ENCODE peak calls at places on chromosome 2, in nine cellular contexts. E is COR-L47; Y is activated naive CD8-positive, alpha-beta T cell treated with anti-CD3 and anti-CD28 coated beads for 36 hours; X is lower leg skin; K is EH; I is stimulated activated CD4-positive, alpha-beta T cell treated with anti-CD3 and anti-CD28 coated beads, Interleukin-2, amount 100 ng/mL, for 4 hours; R is T1000; V is RPMI8226; T is AG10803. B is an unnamed sample.

GRCh38 chr2:85131116-85131515 is 2.1 kb upstream of the TCF7L1 start:
- DNase-seq in K (peak), E (no peak), T (peak), X (no peak), I (no peak), V (peak), R (no peak), Y (peak), B (no peak)

GRCh38 chr2:239152239-239152915 is 248.4 kb downstream of the HDAC4 start:
- DNase-seq in T (no peak), I (no peak), K (no peak), X (peak), Y (no peak), E (no peak), R (no peak), V (no peak), B (no peak)

GRCh38 chr2:216292886-216293291 is 79.4 kb downstream of the MARCHF4 start:
- DNase-seq in E (peak), I (no peak), V (no peak), R (no peak), X (no peak), T (peak), K (no peak), Y (no peak), B (no peak)

GRCh38 chr2:187768995-187769394 is 214.8 kb upstream of the TFPI start:
- DNase-seq in K (no peak), V (no peak), E (no peak), I (no peak), T (no peak), R (no peak), X (no peak), Y (no peak), B (no peak)

GRCh38 chr2:135791418-135792190 is 45.4 kb downstream of the LCT start:
- DNase-seq in I (no peak), K (peak), V (no peak), E (no peak), R (no peak), Y (no peak), X (no peak), T (peak), B (peak)

GRCh38 chr2:85704038-85704437 is 9.9 kb downstream of the GNLY start:
- DNase-seq in E (no peak), Y (no peak), V (no peak), R (no peak), X (no peak), K (no peak), T (no peak), I (no peak), B (no peak)

GRCh38 chr2:85788603-85789002 is 34.8 kb downstream of the ATOH8 start:
- DNase-seq in R (no peak), X (no peak), V (no peak), K (no peak), I (no peak), Y (no peak), T (no peak), E (no peak), B (no peak)

GRCh38 chr2:233060500-233061006 is 411 bp downstream of the INPP5D start:
- DNase-seq in I (no peak), K (no peak), V (no peak), R (no peak), X (no peak), T (no peak), Y (no peak), E (no peak), B (no peak)

GRCh38 chr2:129912871-129913694 is 66.4 kb upstream of the RAB6C start:
- DNase-seq in I (no peak), E (no peak), R (no peak), T (no peak), V (no peak), X (peak), K (no peak), Y (no peak), B (no peak)

GRCh38 chr2:222305510-222306392 is 7.0 kb upstream of the PAX3 start:
- DNase-seq in I (no peak), X (peak), E (peak), R (no peak), K (peak), T (no peak), Y (no peak), V (no peak), B (peak)

GRCh38 chr2:26483957-26484565 is 6.1 kb upstream of the OTOF start:
- DNase-seq in R (no peak), I (no peak), Y (no peak), T (no peak), X (no peak), K (no peak), V (no peak), E (no peak), B (peak)

GRCh38 chr2:203510256-203510940 is 24.7 kb downstream of the RAPH1 start:
- DNase-seq in E (no peak), V (no peak), X (no peak), R (no peak), K (no peak), T (no peak), I (no peak), Y (no peak), B (no peak)

GRCh38 chr2:207674266-207674774 is 37.1 kb upstream of the CCNYL1 start:
- DNase-seq in I (no peak), T (no peak), Y (no peak), E (no peak), K (no peak), X (no peak), R (no peak), V (no peak), B (no peak)

GRCh38 chr2:127604986-127605385 is 41.0 kb upstream of the GPR17 start:
- DNase-seq in Y (no peak), R (no peak), T (no peak), K (no peak), V (no peak), E (no peak), I (no peak), X (no peak), B (no peak)

GRCh38 chr2:196758474-196759377 is 40.8 kb downstream of the GTF3C3 start:
- DNase-seq in E (no peak), T (peak), R (no peak), Y (no peak), V (no peak), K (peak), I (no peak), X (no peak), B (peak)

GRCh38 chr2:212815453-212815852 is 276.9 kb upstream of the ERBB4 start:
- DNase-seq in V (peak), Y (peak), E (no peak), K (no peak), T (no peak), I (no peak), X (no peak), R (no peak), B (no peak)

GRCh38 chr2:218006741-218007140 is 3.9 kb upstream of the TNS1 start:
- DNase-seq in K (peak), Y (no peak), E (no peak), T (no peak), X (no peak), V (no peak), R (no peak), I (no peak), B (no peak)

GRCh38 chr2:62340981-62341624 is 145.2 kb downstream of the B3GNT2 start:
- DNase-seq in E (peak), K (peak), Y (no peak), R (peak), V (no peak), X (no peak), T (peak), I (no peak), B (peak)

GRCh38 chr2:71856709-71857525 is 290.7 kb downstream of the CYP26B1 start:
- DNase-seq in K (peak), T (no peak), X (peak), E (no peak), V (peak), Y (no peak), R (no peak), I (no peak), B (peak)

GRCh38 chr2:197556456-197556855 is 40.6 kb downstream of the MOB4 start:
- DNase-seq in Y (no peak), I (no peak), V (no peak), T (peak), R (no peak), E (no peak), K (peak), X (no peak), B (peak)

GRCh38 chr2:158009425-158009824 is 92.3 kb upstream of the UPP2 start:
- DNase-seq in T (no peak), X (no peak), Y (no peak), I (no peak), E (no peak), K (no peak), R (no peak), V (peak), B (no peak)

B was measured in adipocyte.